ENCODE peak calls at places on chromosome 13, in seven cellular contexts. A is GM06990, W is body of pancreas, E is endothelial cell of umbilical vein, R is mucosa of descending colon, J is dorsolateral prefrontal cortex, P is AG10803. D is an unnamed sample.

GRCh38 chr13:113962975-113963374 is 10.9 kb downstream of the C13orf46 start:
- DNase-seq in A (no peak), W (no peak), E (no peak), R (no peak), J (no peak), P (no peak), D (no peak)

GRCh38 chr13:100497394-100497793 is 91.2 kb downstream of the GGACT start:
- DNase-seq in A (no peak), W (no peak), E (peak), R (no peak), J (no peak), P (peak), D (no peak)

GRCh38 chr13:42275098-42275471 is 3.1 kb downstream of the AKAP11 start:
- DNase-seq in A (peak), W (no peak), E (no peak), R (peak), J (no peak), P (no peak), D (no peak)

GRCh38 chr13:100547805-100548204 is 40.8 kb downstream of the GGACT start:
- DNase-seq in A (no peak), W (peak), E (no peak), R (no peak), J (no peak), P (peak), D (no peak)

GRCh38 chr13:113854238-113855011 is 9.5 kb downstream of the GAS6 start:
- DNase-seq in A (no peak), W (peak), E (no peak), R (peak), J (no peak), P (peak), D (peak)

GRCh38 chr13:51764184-51765141 is 39.5 kb downstream of the DHRS12 start:
- DNase-seq in A (peak), W (peak), E (peak), R (peak), J (peak), P (peak), D (peak)

GRCh38 chr13:92572190-92572589 is 654.4 kb upstream of the GPC6 start:
- DNase-seq in A (no peak), W (no peak), E (no peak), R (no peak), J (no peak), P (no peak), D (no peak)

GRCh38 chr13:36858285-36858684 is 39.3 kb downstream of the RFXAP start:
- DNase-seq in A (no peak), W (no peak), E (peak), R (peak), J (no peak), P (peak), D (no peak)

GRCh38 chr13:50668882-50669281 is 174.6 kb downstream of the DLEU7 start:
- DNase-seq in A (no peak), W (no peak), E (no peak), R (no peak), J (no peak), P (no peak), D (no peak)

GRCh38 chr13:88656751-88657150 is 985.6 kb downstream of the SLITRK5 start:
- DNase-seq in A (no peak), W (no peak), E (no peak), R (no peak), J (no peak), P (no peak), D (no peak)

GRCh38 chr13:35818577-35819165 is 312.5 kb downstream of the DCLK1 start:
- DNase-seq in A (no peak), W (no peak), E (peak), R (peak), J (no peak), P (peak), D (no peak)

GRCh38 chr13:30745917-30746686 is 10.8 kb downstream of the ALOX5AP start:
- DNase-seq in A (no peak), W (peak), E (peak), R (peak), J (no peak), P (no peak), D (peak)

GRCh38 chr13:20553309-20553708 is 13.6 kb upstream of the IFT88 start:
- DNase-seq in A (no peak), W (no peak), E (no peak), R (no peak), J (peak), P (peak), D (no peak)

GRCh38 chr13:91123456-91124127 is 223.9 kb upstream of the MIR17HG start:
- DNase-seq in A (peak), W (no peak), E (no peak), R (no peak), J (no peak), P (no peak), D (no peak)

GRCh38 chr13:65872448-65872847 is 1357.7 kb downstream of the PCDH9 start:
- DNase-seq in A (no peak), W (no peak), E (no peak), R (no peak), J (no peak), P (no peak), D (no peak)

GRCh38 chr13:40232321-40232720 is 434.1 kb downstream of the FOXO1 start:
- DNase-seq in A (no peak), W (no peak), E (no peak), R (no peak), J (no peak), P (no peak), D (no peak)

DNA sequence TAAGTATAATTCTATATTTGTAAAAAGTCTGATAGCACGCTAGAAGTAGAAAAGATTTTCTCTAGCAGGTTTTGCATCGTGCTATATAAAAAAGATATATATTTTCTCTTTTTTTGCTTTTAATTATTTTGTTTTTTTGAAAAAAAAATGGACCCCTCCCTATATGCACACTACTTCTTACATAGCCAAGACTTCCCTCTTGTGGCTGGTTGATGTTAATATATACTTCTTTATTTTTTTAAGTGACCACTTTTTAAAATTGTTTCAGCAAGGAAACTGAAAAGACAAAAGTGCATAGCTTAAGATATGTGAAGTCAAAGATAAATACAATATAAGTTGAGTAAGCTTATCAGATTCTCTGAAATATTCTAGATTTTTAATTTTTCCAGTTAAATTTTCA is 1202.8 kb downstream of the DIAPH3 start:
- DNase-seq in A (no peak), W (no peak), E (peak), R (no peak), J (no peak), P (no peak), D (no peak)
- TF ChIP-seq CTCF in A (peak), W (no peak), E (no peak), R (no peak), J (peak), P (no peak), D (no peak)

GRCh38 chr13:98976941-98977340 is 923 bp downstream of the DOCK9 start:
- DNase-seq in A (no peak), W (no peak), E (peak), R (no peak), J (no peak), P (peak), D (no peak)

GRCh38 chr13:98975822-98976261 is 2.0 kb downstream of the DOCK9 start:
- DNase-seq in A (no peak), W (no peak), E (peak), R (no peak), J (no peak), P (peak), D (no peak)

GRCh38 chr13:98978280-98978679 is 416 bp upstream of the DOCK9 start:
- DNase-seq in A (no peak), W (no peak), E (peak), R (no peak), J (no peak), P (peak), D (no peak)

GRCh38 chr13:98977568-98978270 is at the start of gene DOCK9:
- DNase-seq in A (no peak), W (peak), E (peak), R (peak), J (peak), P (peak), D (peak)

DNA sequence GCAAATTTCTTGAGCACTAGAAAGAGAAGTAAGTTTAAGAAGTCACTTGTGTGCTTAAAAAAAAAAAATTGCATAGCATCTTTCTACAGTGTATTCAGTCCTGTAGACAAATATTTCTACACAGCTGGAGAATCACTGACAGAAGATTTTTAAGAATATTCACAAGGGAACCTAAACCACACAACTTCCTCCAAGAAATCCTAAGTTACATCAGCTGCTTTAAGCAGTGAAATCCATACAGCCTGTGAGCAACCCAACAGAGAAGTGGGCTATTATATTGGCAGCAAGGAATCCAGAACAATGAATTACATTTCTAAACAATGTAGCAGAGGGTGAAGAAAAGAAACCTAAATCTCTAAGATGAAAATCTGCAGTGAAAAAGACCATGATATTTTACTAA is 1.5 kb downstream of the DOCK9 start:
- DNase-seq in A (no peak), W (no peak), E (no peak), R (no peak), J (no peak), P (peak), D (no peak)
- H3K4me3 ChIP-seq in A (no peak), W (no peak), E (peak), R (no peak), J (peak), P (no peak), D (no peak)

GRCh38 chr13:73417012-73417615 is 358.3 kb downstream of the KLF5 start:
- DNase-seq in A (no peak), W (peak), E (no peak), R (no peak), J (no peak), P (peak), D (no peak)
- TF ChIP-seq CTCF in A (peak), W (peak), E (no peak), R (no peak), J (no peak), P (no peak), D (no peak)

GRCh38 chr13:112732679-112733078 is 42.8 kb downstream of the ATP11A start:
- DNase-seq in A (no peak), W (no peak), E (no peak), R (no peak), J (no peak), P (no peak), D (no peak)
- H3K4me3 ChIP-seq in A (no peak), W (no peak), E (no peak), R (no peak), J (no peak), P (no peak), D (no peak)

GRCh38 chr13:23743269-23743668 is 145.9 kb downstream of the MIPEP start:
- DNase-seq in A (no peak), W (no peak), E (no peak), R (no peak), J (no peak), P (no peak), D (no peak)
- TF ChIP-seq CTCF in A (no peak), W (no peak), E (no peak), R (no peak), J (no peak), P (no peak), D (no peak)

GRCh38 chr13:34223984-34224383 is 406.0 kb downstream of the RFC3 start:
- DNase-seq in A (no peak), W (no peak), E (no peak), R (no peak), J (no peak), P (no peak), D (no peak)
- H3K4me3 ChIP-seq in A (no peak), W (no peak), E (no peak), R (no peak), J (no peak), P (no peak), D (no peak)

DNA sequence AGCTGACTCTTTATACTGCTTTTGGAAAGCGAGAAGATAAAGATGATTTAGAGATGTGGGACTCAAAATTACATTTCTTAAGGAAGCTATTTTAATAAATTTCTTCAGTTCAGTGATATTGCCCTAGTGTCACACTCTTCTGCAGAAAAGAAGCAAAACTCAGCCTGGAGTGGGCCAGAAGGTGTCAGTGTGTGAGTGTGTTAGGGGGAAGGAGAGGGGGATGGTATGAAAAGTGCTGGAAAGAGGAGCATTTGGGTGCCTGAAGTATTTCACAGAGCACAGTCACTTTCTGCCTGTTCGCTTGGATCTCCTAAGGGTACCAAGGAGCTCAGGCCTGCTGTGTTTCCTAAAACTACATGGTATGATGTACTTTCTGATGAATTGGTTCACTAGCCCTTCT is 84.5 kb upstream of the FRY start:
- DNase-seq in A (no peak), W (no peak), E (no peak), R (no peak), J (no peak), P (peak), D (no peak)
- TF ChIP-seq CTCF in A (no peak), W (peak), E (no peak), R (no peak), J (no peak), P (peak), D (no peak)

GRCh38 chr13:44306401-44307192 is 67.0 kb upstream of the SERP2 start:
- DNase-seq in A (no peak), W (no peak), E (peak), R (peak), J (no peak), P (peak), D (peak)
- H3K4me3 ChIP-seq in A (no peak), W (no peak), E (no peak), R (no peak), J (peak), P (peak), D (no peak)

D was measured in colonic mucosa.